ENCODE peak calls at places on chromosomes 1 and 21, in four cellular contexts. F, I, H and J are unnamed samples.

GRCh38 chr21:42062543-42063022 is 8.5 kb upstream of the UMODL1 start:
- DNase-seq in F (no peak), I (no peak), H (peak), J (peak)

GRCh38 chr1:202275061-202275770 is 66.5 kb downstream of the UBE2T start:
- DNase-seq in F (no peak), I (no peak), H (peak), J (no peak)

GRCh38 chr1:109388208-109388711 is 9.5 kb downstream of the SORT1 start:
- DNase-seq in F (no peak), I (no peak), H (no peak), J (no peak)

GRCh38 chr1:214361636-214362035 is 80.7 kb downstream of the SMYD2 start:
- DNase-seq in F (no peak), I (no peak), H (no peak), J (no peak)

GRCh38 chr1:232793944-232794343 is 11.3 kb upstream of the MAP10 start:
- DNase-seq in F (no peak), I (peak), H (no peak), J (peak)

GRCh38 chr1:32925360-32926142 is 24.4 kb upstream of the TMEM54 start:
- DNase-seq in F (no peak), I (peak), H (no peak), J (no peak)

GRCh38 chr1:56414728-56415224 is 164.6 kb downstream of the PLPP3 start:
- DNase-seq in F (no peak), I (no peak), H (no peak), J (no peak)

GRCh38 chr1:41954533-41954944 is 35.8 kb upstream of the HIVEP3 start:
- DNase-seq in F (peak), I (peak), H (no peak), J (peak)

GRCh38 chr1:227958617-227959324 is 11.0 kb upstream of the WNT9A start:
- DNase-seq in F (no peak), I (no peak), H (peak), J (no peak)

GRCh38 chr1:166040223-166040622 is 126.6 kb downstream of the FAM78B start:
- DNase-seq in F (no peak), I (no peak), H (no peak), J (no peak)

GRCh38 chr21:25895565-25896205 is 160.9 kb downstream of the GABPA start:
- DNase-seq in F (no peak), I (peak), H (no peak), J (peak)

GRCh38 chr1:84271452-84272273 is 29.8 kb upstream of the SAMD13 start:
- DNase-seq in F (no peak), I (no peak), H (no peak), J (peak)

GRCh38 chr1:27816921-27817630 is 13.5 kb upstream of the PPP1R8 start:
- DNase-seq in F (peak), I (peak), H (no peak), J (no peak)

GRCh38 chr1:14704846-14705245 is 106.4 kb downstream of the KAZN start:
- DNase-seq in F (no peak), I (no peak), H (no peak), J (no peak)

GRCh38 chr1:9927259-9927658 is 15.9 kb downstream of the LZIC start:
- DNase-seq in F (no peak), I (no peak), H (no peak), J (no peak)

GRCh38 chr1:145858238-145858936 is 494 bp downstream of the PIAS3 start:
- DNase-seq in F (no peak), I (peak), H (peak), J (peak)

GRCh38 chr1:51301844-51302162 is 28.6 kb downstream of the TTC39A start:
- DNase-seq in F (no peak), I (no peak), H (no peak), J (no peak)

GRCh38 chr1:63946866-63947491 is 173.2 kb downstream of the ROR1 start:
- DNase-seq in F (no peak), I (peak), H (peak), J (no peak)

GRCh38 chr21:23452384-23453083 is 2154.7 kb downstream of the MRPL39 start:
- DNase-seq in F (no peak), I (no peak), H (no peak), J (peak)

GRCh38 chr1:186187601-186188000 is 187.5 kb downstream of the TPR start:
- DNase-seq in F (no peak), I (no peak), H (no peak), J (no peak)

GRCh38 chr1:60942291-60942690 is 140.1 kb upstream of the NFIA start:
- DNase-seq in F (no peak), I (no peak), H (no peak), J (no peak)

GRCh38 chr21:43362306-43362927 is 64.5 kb downstream of the SIK1 start:
- DNase-seq in F (no peak), I (peak), H (peak), J (peak)

GRCh38 chr1:169048043-169048442 is 58.4 kb upstream of the ATP1B1 start:
- DNase-seq in F (no peak), I (no peak), H (no peak), J (peak)